ENCODE peak calls at places on chromosomes 4 and X, in six cellular contexts. One of them, this sample, is unnamed. For H3K79me1, the result is how much of the 10 kb centered on the place peaks cover.

GRCh38 chr4:184534511-184535391 is 60.4 kb upstream of the IRF2 start:
- DNase-seq in trophoblast cell: peak
- DNase-seq in H1: no peak
- DNase-seq in mesenchymal stem cell: peak
- DNase-seq in IMR-90: peak
- DNase-seq in H9: no peak
- DNase-seq in this sample: no peak

GRCh38 chr4:121728798-121729226 is 32.0 kb upstream of the ANXA5 start:
- DNase-seq in mesenchymal stem cell: peak
- DNase-seq in IMR-90: peak
- DNase-seq in trophoblast cell: peak
- DNase-seq in H1: no peak
- DNase-seq in H9: no peak
- DNase-seq in this sample: no peak

GRCh38 chrX:139026406-139027200 is 315.1 kb upstream of the FGF13 start:
- DNase-seq in H1: no peak
- DNase-seq in trophoblast cell: no peak
- DNase-seq in H9: no peak
- DNase-seq in mesenchymal stem cell: no peak
- DNase-seq in IMR-90: no peak
- DNase-seq in this sample: no peak

GRCh38 chrX:72208126-72208525 is 26.6 kb downstream of the PIN4 start:
- DNase-seq in trophoblast cell: no peak
- DNase-seq in H1: no peak
- DNase-seq in H9: no peak
- DNase-seq in mesenchymal stem cell: no peak
- DNase-seq in IMR-90: peak
- DNase-seq in this sample: no peak

GRCh38 chr4:101022151-101023024 is 324.9 kb downstream of the PPP3CA start:
- DNase-seq in IMR-90: peak
- DNase-seq in mesenchymal stem cell: no peak
- DNase-seq in trophoblast cell: no peak
- DNase-seq in H9: no peak
- DNase-seq in H1: no peak
- DNase-seq in this sample: no peak

GRCh38 chrX:1700757-1701156 is 85.9 kb downstream of the ASMT start:
- DNase-seq in H9: no peak
- DNase-seq in trophoblast cell: no peak
- DNase-seq in H1: no peak
- DNase-seq in mesenchymal stem cell: no peak
- DNase-seq in IMR-90: no peak
- DNase-seq in this sample: no peak

GRCh38 chr4:188262464-188262863 is 123.2 kb downstream of the TRIML1 start:
- DNase-seq in H1: no peak
- DNase-seq in trophoblast cell: peak
- DNase-seq in mesenchymal stem cell: peak
- DNase-seq in IMR-90: peak
- DNase-seq in H9: no peak
- DNase-seq in this sample: no peak

GRCh38 chr4:168614316-168615057 is 117.6 kb downstream of the PALLD start:
- DNase-seq in H1: no peak
- DNase-seq in IMR-90: peak
- DNase-seq in trophoblast cell: no peak
- DNase-seq in H9: no peak
- DNase-seq in mesenchymal stem cell: no peak
- DNase-seq in this sample: no peak

GRCh38 chr4:93710101-93710846 is 118.3 kb upstream of the ATOH1 start:
- DNase-seq in H9: peak
- DNase-seq in mesenchymal stem cell: no peak
- DNase-seq in IMR-90: no peak
- DNase-seq in trophoblast cell: no peak
- DNase-seq in H1: no peak
- DNase-seq in this sample: peak

DNA sequence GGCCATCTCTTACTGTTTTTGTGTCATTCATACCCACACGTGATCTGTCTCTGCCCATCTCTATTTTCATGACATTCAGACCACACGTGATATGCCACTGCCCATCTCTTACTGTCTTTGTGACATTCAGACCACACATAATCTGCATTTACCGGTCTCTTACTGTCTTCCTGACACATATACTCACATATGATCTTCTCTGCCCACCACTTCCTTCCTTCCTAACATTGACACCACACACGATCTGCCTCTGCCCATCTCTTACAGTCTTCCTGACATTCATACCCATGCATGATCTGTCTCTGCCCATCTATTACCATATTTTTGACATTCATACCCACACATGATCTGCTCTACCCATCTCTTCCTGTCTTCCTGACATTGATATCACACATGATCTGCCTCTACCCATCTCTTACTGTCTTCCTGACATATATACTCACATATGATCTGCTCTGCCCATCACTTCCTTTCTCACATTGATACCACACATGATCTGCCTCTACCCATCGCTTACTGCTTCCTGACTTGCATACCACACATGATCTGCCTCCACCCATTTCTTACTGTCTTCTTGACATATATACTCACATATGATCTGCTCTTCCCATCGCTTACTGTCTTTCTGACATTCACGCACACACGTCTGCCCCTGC is 36.1 kb downstream of the SCML1 start:
- DNase-seq in IMR-90: no peak
- DNase-seq in mesenchymal stem cell: no peak
- DNase-seq in H1: no peak
- DNase-seq in trophoblast cell: no peak
- DNase-seq in H9: no peak
- DNase-seq in this sample: no peak
- H4K8ac ChIP-seq in IMR-90: no peak
- H4K8ac ChIP-seq in mesenchymal stem cell: no peak
- H4K8ac ChIP-seq in H1: no peak
- H4K8ac ChIP-seq in trophoblast cell: no peak
- H4K8ac ChIP-seq in H9: no peak
- H4K8ac ChIP-seq in this sample: no peak

GRCh38 chr4:5882947-5883346 is 9.9 kb downstream of the CRMP1 start:
- DNase-seq in mesenchymal stem cell: no peak
- DNase-seq in trophoblast cell: no peak
- DNase-seq in H9: no peak
- DNase-seq in H1: no peak
- DNase-seq in IMR-90: no peak
- DNase-seq in this sample: no peak
- H3K79me1 ChIP-seq in mesenchymal stem cell: under half
- H3K79me1 ChIP-seq in trophoblast cell: under half
- H3K79me1 ChIP-seq in H9: under half
- H3K79me1 ChIP-seq in H1: under half
- H3K79me1 ChIP-seq in IMR-90: under half
- H3K79me1 ChIP-seq in this sample: under half

GRCh38 chr4:43048570-43048969 is 156.1 kb downstream of the GRXCR1 start:
- DNase-seq in H9: no peak
- DNase-seq in mesenchymal stem cell: no peak
- DNase-seq in H1: no peak
- DNase-seq in trophoblast cell: no peak
- DNase-seq in IMR-90: no peak
- DNase-seq in this sample: no peak

GRCh38 chr4:43047044-43047443 is 154.5 kb downstream of the GRXCR1 start:
- DNase-seq in trophoblast cell: no peak
- DNase-seq in H1: no peak
- DNase-seq in mesenchymal stem cell: no peak
- DNase-seq in H9: no peak
- DNase-seq in IMR-90: no peak
- DNase-seq in this sample: no peak
- H4K91ac ChIP-seq in trophoblast cell: no peak
- H4K91ac ChIP-seq in H1: no peak
- H4K91ac ChIP-seq in mesenchymal stem cell: no peak
- H4K91ac ChIP-seq in H9: no peak
- H4K91ac ChIP-seq in IMR-90: no peak
- H4K91ac ChIP-seq in this sample: no peak

DNA sequence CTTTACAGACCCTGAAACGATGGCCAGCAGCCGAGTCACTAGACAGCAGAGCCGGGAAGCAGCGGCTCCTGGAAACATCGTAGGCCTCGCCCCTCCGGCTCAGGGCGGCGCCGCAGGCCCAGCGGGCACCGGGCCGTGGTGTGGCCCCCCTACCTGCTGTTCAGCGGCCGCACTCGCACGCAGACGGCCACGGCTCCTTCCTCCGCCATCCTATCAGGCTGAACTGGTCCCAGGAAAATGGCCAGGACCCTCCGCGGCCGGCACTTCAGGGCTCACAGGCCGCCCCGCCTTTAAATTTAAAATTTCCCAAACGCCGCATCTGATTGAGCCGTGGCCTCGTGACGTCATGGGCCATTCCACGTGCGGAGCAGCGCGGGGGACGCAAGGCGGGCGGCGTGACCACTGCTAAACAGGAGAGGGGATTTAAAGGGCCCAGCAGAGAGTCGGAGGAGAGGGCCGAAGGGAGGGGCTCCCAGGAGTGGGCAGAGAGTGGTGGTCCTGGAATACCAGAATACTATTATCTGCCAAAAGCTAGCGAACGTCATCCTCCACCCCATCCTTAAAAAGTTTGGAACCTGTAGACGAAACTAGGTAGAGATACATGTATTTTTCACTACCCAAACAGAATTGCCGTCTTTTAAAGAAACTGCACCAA is at the start of gene CENPE:
- DNase-seq in mesenchymal stem cell: peak
- DNase-seq in H1: peak
- DNase-seq in trophoblast cell: peak
- DNase-seq in IMR-90: peak
- DNase-seq in H9: peak
- DNase-seq in this sample: peak
- H4K8ac ChIP-seq in mesenchymal stem cell: peak
- H4K8ac ChIP-seq in H1: peak
- H4K8ac ChIP-seq in trophoblast cell: peak
- H4K8ac ChIP-seq in IMR-90: peak
- H4K8ac ChIP-seq in H9: no peak
- H4K8ac ChIP-seq in this sample: no peak

DNA sequence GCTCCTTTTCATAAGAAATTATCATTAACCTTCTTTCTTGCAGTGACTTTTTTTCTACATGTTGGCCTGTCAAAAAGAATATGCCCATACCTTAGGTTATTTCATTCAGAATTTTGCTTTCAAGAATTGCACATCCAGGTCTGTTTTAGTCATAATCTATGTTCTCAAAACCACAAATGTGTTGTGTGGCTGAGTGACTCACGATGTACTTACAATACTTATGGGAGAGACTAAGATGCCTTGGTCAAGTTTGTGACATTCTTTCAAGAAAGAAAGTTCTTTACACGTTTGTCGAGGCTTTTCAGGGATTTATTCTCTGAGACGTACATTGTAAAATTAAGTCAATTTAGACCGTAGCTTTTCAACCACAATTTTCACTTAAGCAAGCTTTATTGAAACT is 396.7 kb downstream of the FSTL5 start:
- DNase-seq in H1: no peak
- DNase-seq in H9: no peak
- DNase-seq in mesenchymal stem cell: peak
- DNase-seq in IMR-90: peak
- DNase-seq in trophoblast cell: no peak
- DNase-seq in this sample: no peak
- H3K79me1 ChIP-seq in H1: under half
- H3K79me1 ChIP-seq in H9: under half
- H3K79me1 ChIP-seq in mesenchymal stem cell: under half
- H3K79me1 ChIP-seq in IMR-90: under half
- H3K79me1 ChIP-seq in trophoblast cell: under half
- H3K79me1 ChIP-seq in this sample: under half

GRCh38 chr4:23040539-23040938 is 347.8 kb downstream of the GBA3 start:
- DNase-seq in IMR-90: no peak
- DNase-seq in H1: no peak
- DNase-seq in H9: no peak
- DNase-seq in mesenchymal stem cell: no peak
- DNase-seq in trophoblast cell: no peak
- DNase-seq in this sample: no peak
- H4K91ac ChIP-seq in IMR-90: no peak
- H4K91ac ChIP-seq in H1: no peak
- H4K91ac ChIP-seq in H9: no peak
- H4K91ac ChIP-seq in mesenchymal stem cell: no peak
- H4K91ac ChIP-seq in trophoblast cell: no peak
- H4K91ac ChIP-seq in this sample: no peak

GRCh38 chr4:76800902-76801301 is 97.0 kb downstream of the SOWAHB start:
- DNase-seq in trophoblast cell: no peak
- DNase-seq in IMR-90: no peak
- DNase-seq in mesenchymal stem cell: no peak
- DNase-seq in H1: no peak
- DNase-seq in H9: no peak
- DNase-seq in this sample: no peak

GRCh38 chr4:76803522-76803921 is 94.4 kb downstream of the SOWAHB start:
- DNase-seq in IMR-90: peak
- DNase-seq in H1: no peak
- DNase-seq in trophoblast cell: peak
- DNase-seq in H9: no peak
- DNase-seq in mesenchymal stem cell: peak
- DNase-seq in this sample: no peak

GRCh38 chr4:76804060-76804459 is 93.9 kb downstream of the SOWAHB start:
- DNase-seq in IMR-90: no peak
- DNase-seq in mesenchymal stem cell: peak
- DNase-seq in H9: no peak
- DNase-seq in trophoblast cell: no peak
- DNase-seq in H1: no peak
- DNase-seq in this sample: no peak

GRCh38 chr4:76801621-76802545 is 96.1 kb downstream of the SOWAHB start:
- DNase-seq in H1: peak
- DNase-seq in H9: peak
- DNase-seq in IMR-90: no peak
- DNase-seq in mesenchymal stem cell: peak
- DNase-seq in trophoblast cell: no peak
- DNase-seq in this sample: peak

GRCh38 chr4:76802546-76803021 is 95.4 kb downstream of the SOWAHB start:
- DNase-seq in H1: no peak
- DNase-seq in trophoblast cell: no peak
- DNase-seq in IMR-90: peak
- DNase-seq in H9: peak
- DNase-seq in mesenchymal stem cell: peak
- DNase-seq in this sample: no peak
- H4K8ac ChIP-seq in H1: no peak
- H4K8ac ChIP-seq in trophoblast cell: peak
- H4K8ac ChIP-seq in IMR-90: peak
- H4K8ac ChIP-seq in H9: no peak
- H4K8ac ChIP-seq in mesenchymal stem cell: peak
- H4K8ac ChIP-seq in this sample: no peak

GRCh38 chr4:5874811-5875465 is 17.9 kb downstream of the CRMP1 start:
- DNase-seq in mesenchymal stem cell: no peak
- DNase-seq in H9: peak
- DNase-seq in H1: no peak
- DNase-seq in IMR-90: peak
- DNase-seq in trophoblast cell: no peak
- DNase-seq in this sample: no peak
- H3K79me1 ChIP-seq in mesenchymal stem cell: under half
- H3K79me1 ChIP-seq in H9: under half
- H3K79me1 ChIP-seq in H1: under half
- H3K79me1 ChIP-seq in IMR-90: under half
- H3K79me1 ChIP-seq in trophoblast cell: under half
- H3K79me1 ChIP-seq in this sample: under half

This sample was measured in neuronal stem cell.